ENCODE peak calls at places on chromosomes 12 and 14, in four cellular contexts. U, W, Z and A are unnamed samples.

GRCh38 chr12:84599539-84599938 is 313.1 kb downstream of the SLC6A15 start:
- DNase-seq in Z (no peak), W (peak), U (no peak), A (peak)

GRCh38 chr12:93145086-93145485 is 216.0 kb upstream of the EEA1 start:
- DNase-seq in U (no peak), Z (peak), W (peak), A (no peak)

GRCh38 chr12:109999649-109999971 is 380 bp downstream of the ANKRD13A start:
- DNase-seq in W (no peak), U (no peak), Z (no peak), A (no peak)

GRCh38 chr12:48199784-48200198 is 3.3 kb downstream of the OR10AD1 start:
- DNase-seq in U (no peak), W (peak), Z (no peak), A (no peak)

GRCh38 chr12:110355080-110355479 is 48.4 kb downstream of the ANAPC7 start:
- DNase-seq in W (peak), U (peak), Z (peak), A (peak)

GRCh38 chr14:80387563-80387981 is 176.3 kb upstream of the DIO2 start:
- DNase-seq in U (no peak), W (no peak), Z (no peak), A (no peak)

GRCh38 chr12:123757555-123757954 is 4.5 kb upstream of the DNAH10 start:
- DNase-seq in Z (no peak), U (no peak), W (no peak), A (peak)

GRCh38 chr12:115973066-115973465 is 304.4 kb downstream of the MED13L start:
- DNase-seq in Z (no peak), U (no peak), W (no peak), A (no peak)

GRCh38 chr12:43277630-43278267 is 274.3 kb downstream of the ADAMTS20 start:
- DNase-seq in Z (no peak), U (no peak), W (no peak), A (no peak)

GRCh38 chr12:57522019-57522886 is at the start of gene MBD6:
- DNase-seq in U (peak), W (peak), Z (peak), A (peak)

GRCh38 chr14:49982082-49982481 is 89.2 kb downstream of the ARF6 start:
- DNase-seq in W (no peak), Z (no peak), U (no peak), A (no peak)

GRCh38 chr12:32331133-32331532 is 68.2 kb upstream of the FGD4 start:
- DNase-seq in W (peak), U (no peak), Z (no peak), A (no peak)

GRCh38 chr14:74945261-74945851 is 10.0 kb downstream of the PGF start:
- DNase-seq in W (no peak), Z (no peak), U (peak), A (peak)

GRCh38 chr14:91142214-91142668 is 28.4 kb downstream of the DGLUCY start:
- DNase-seq in W (no peak), Z (no peak), U (no peak), A (no peak)

GRCh38 chr12:84056-84455 is 17.5 kb downstream of the IQSEC3 start:
- DNase-seq in W (no peak), U (no peak), Z (no peak), A (no peak)

GRCh38 chr12:89162704-89163261 is 189.5 kb downstream of the DUSP6 start:
- DNase-seq in Z (no peak), U (no peak), W (peak), A (no peak)

GRCh38 chr12:41802803-41803202 is 341.9 kb downstream of the GXYLT1 start:
- DNase-seq in U (no peak), Z (no peak), W (no peak), A (no peak)

GRCh38 chr14:95272057-95272456 is 47.7 kb downstream of the CLMN start:
- DNase-seq in W (no peak), Z (no peak), U (no peak), A (no peak)

GRCh38 chr14:38951451-38951850 is 151.6 kb downstream of the SEC23A start:
- DNase-seq in Z (no peak), U (no peak), W (peak), A (no peak)

GRCh38 chr14:97977711-97978261 is 1180.6 kb downstream of the VRK1 start:
- DNase-seq in W (no peak), Z (no peak), U (no peak), A (no peak)

GRCh38 chr12:7989827-7990491 is 42.6 kb upstream of the FOXJ2 start:
- DNase-seq in Z (no peak), W (no peak), U (no peak), A (no peak)

GRCh38 chr12:63064080-63064479 is 86.9 kb downstream of the AVPR1A start:
- DNase-seq in Z (no peak), W (peak), U (no peak), A (no peak)

GRCh38 chr14:44720707-44721106 is 213.6 kb upstream of the FSCB start:
- DNase-seq in U (no peak), W (no peak), Z (no peak), A (no peak)

GRCh38 chr14:99415496-99416281 is 65.0 kb downstream of the SETD3 start:
- DNase-seq in Z (peak), W (peak), U (peak), A (peak)

GRCh38 chr14:105448706-105449111 is 25.9 kb upstream of the CRIP2 start:
- DNase-seq in Z (no peak), W (peak), U (peak), A (peak)

GRCh38 chr12:26810330-26810729 is 22.7 kb downstream of the ITPR2 start:
- DNase-seq in Z (no peak), W (peak), U (peak), A (no peak)

GRCh38 chr12:12896261-12896660 is 4.9 kb downstream of the GPRC5A start:
- DNase-seq in U (no peak), Z (no peak), W (peak), A (no peak)

GRCh38 chr12:102050660-102051430 is 10.9 kb downstream of the WASHC3 start:
- DNase-seq in W (no peak), U (no peak), Z (no peak), A (no peak)

GRCh38 chr14:20799955-20800544 is 2.6 kb downstream of the RNASE1 start:
- DNase-seq in Z (no peak), W (no peak), U (peak), A (no peak)

GRCh38 chr14:89723930-89724915 is 230.3 kb downstream of the EFCAB11 start:
- DNase-seq in W (no peak), U (no peak), Z (no peak), A (no peak)

GRCh38 chr14:67172520-67172919 is 16.7 kb upstream of the GARIN2 start:
- DNase-seq in Z (no peak), U (no peak), W (no peak), A (no peak)

GRCh38 chr12:132617822-132618682 is 524 bp upstream of the P2RX2 start:
- DNase-seq in Z (no peak), W (no peak), U (no peak), A (peak)

GRCh38 chr14:55122441-55122986 is 6.5 kb upstream of the LGALS3 start:
- DNase-seq in U (no peak), Z (no peak), W (no peak), A (no peak)

GRCh38 chr12:39897315-39897714 is 208.6 kb downstream of the SLC2A13 start:
- DNase-seq in W (no peak), U (no peak), Z (no peak), A (no peak)